ENCODE peak calls at places on chromosome 12, in six cellular contexts. A is effector CD4-positive, alpha-beta T cell; J is activated T-cell treated with anti-CD3 and anti-CD28 coated beads, Interleukin-2, amount 50 U/mL, for 1 hour; O is brain microvascular endothelial cell; I is astrocyte of the spinal cord; Y is activated T-helper 9 cell treated with anti-CD3 and anti-CD28 coated beads, Interleukin-2, amount 50 U/mL, for 16 hours. G is an unnamed sample.
A peak's percentile ranks its signal among the peaks of the same experiment; 100 is the strongest.

GRCh38 chr12:52307836-52308806 is 13.1 kb downstream of the KRT83 start:
- DNase-seq in A (no peak), J (peak; percentile 32), O (peak; percentile 20), I (peak; percentile 20), Y (no peak), G (peak; percentile 45)

GRCh38 chr12:90729741-90730140 is 225.2 kb downstream of the CCER1 start:
- DNase-seq in A (no peak), J (no peak), O (peak; percentile 62), I (peak; percentile 46), Y (no peak), G (no peak)

GRCh38 chr12:103326190-103326589 is 169.6 kb downstream of the C12orf42 start:
- DNase-seq in A (no peak), J (no peak), O (no peak), I (no peak), Y (no peak), G (no peak)

GRCh38 chr12:94098466-94098865 is 49.9 kb upstream of the PLXNC1 start:
- DNase-seq in A (no peak), J (no peak), O (peak; percentile 65), I (peak; percentile 60), Y (no peak), G (no peak)

GRCh38 chr12:108587826-108588225 is 10.1 kb downstream of the TMEM119 start:
- DNase-seq in A (no peak), J (no peak), O (no peak), I (no peak), Y (no peak), G (no peak)

GRCh38 chr12:14961466-14962155 is at the start of gene ARHGDIB:
- DNase-seq in A (peak; percentile 84), J (peak; percentile 76), O (no peak), I (no peak), Y (peak; percentile 52), G (peak; percentile 58)

GRCh38 chr12:110424237-110424636 is 20.7 kb upstream of the ANAPC7 start:
- DNase-seq in A (no peak), J (no peak), O (no peak), I (no peak), Y (no peak), G (no peak)

GRCh38 chr12:17971850-17972249 is 118.1 kb downstream of the RERGL start:
- DNase-seq in A (no peak), J (no peak), O (no peak), I (peak; percentile 9), Y (no peak), G (no peak)

GRCh38 chr12:125070117-125070516 is 4.9 kb downstream of the AACS start:
- DNase-seq in A (no peak), J (no peak), O (no peak), I (no peak), Y (no peak), G (no peak)

GRCh38 chr12:27534060-27534764 is 10.2 kb downstream of the PPFIBP1 start:
- DNase-seq in A (no peak), J (no peak), O (no peak), I (peak; percentile 41), Y (no peak), G (no peak)

GRCh38 chr12:107570721-107571120 is 114.9 kb upstream of the PWP1 start:
- DNase-seq in A (no peak), J (no peak), O (peak; percentile 63), I (peak; percentile 63), Y (no peak), G (peak; percentile 41)

GRCh38 chr12:107253361-107253760 is 160.0 kb upstream of the CRY1 start:
- DNase-seq in A (no peak), J (no peak), O (no peak), I (no peak), Y (no peak), G (no peak)

GRCh38 chr12:52336641-52337040 is 15.4 kb upstream of the KRT83 start:
- DNase-seq in A (no peak), J (no peak), O (no peak), I (no peak), Y (no peak), G (no peak)

GRCh38 chr12:27505124-27505523 is 18.9 kb upstream of the PPFIBP1 start:
- DNase-seq in A (no peak), J (no peak), O (no peak), I (peak; percentile 78), Y (no peak), G (no peak)

GRCh38 chr12:42756841-42757661 is 167.5 kb upstream of the PRICKLE1 start:
- DNase-seq in A (no peak), J (no peak), O (peak; percentile 97), I (peak; percentile 98), Y (no peak), G (no peak)

GRCh38 chr12:119178544-119179334 is at the start of gene HSPB8:
- DNase-seq in A (no peak), J (no peak), O (peak; percentile 84), I (peak; percentile 79), Y (no peak), G (peak; percentile 73)

GRCh38 chr12:21264232-21264631 is 70.5 kb downstream of the SLCO1A2 start:
- DNase-seq in A (no peak), J (no peak), O (no peak), I (no peak), Y (no peak), G (no peak)

GRCh38 chr12:51980809-51981127 is 26.0 kb upstream of the TAMALIN start:
- DNase-seq in A (no peak), J (no peak), O (no peak), I (no peak), Y (no peak), G (no peak)

GRCh38 chr12:9319044-9319841 is 111.0 kb upstream of the PZP start:
- DNase-seq in A (no peak), J (no peak), O (no peak), I (no peak), Y (no peak), G (no peak)

GRCh38 chr12:120080043-120080400 is 36.5 kb downstream of the RAB35 start:
- DNase-seq in A (no peak), J (peak; percentile 14), O (no peak), I (no peak), Y (no peak), G (no peak)

GRCh38 chr12:5027436-5027835 is 16.2 kb upstream of the KCNA5 start:
- DNase-seq in A (no peak), J (no peak), O (no peak), I (no peak), Y (no peak), G (no peak)

GRCh38 chr12:107634530-107634929 is 51.1 kb upstream of the PWP1 start:
- DNase-seq in A (no peak), J (no peak), O (no peak), I (no peak), Y (no peak), G (no peak)

GRCh38 chr12:13103391-13104033 is at the start of gene GSG1:
- DNase-seq in A (no peak), J (no peak), O (no peak), I (no peak), Y (no peak), G (no peak)